ENCODE peak calls at places on chromosomes 5 and 9, in ten cellular contexts. One of them, this sample, is unnamed.

GRCh38 chr5:3075309-3075708 is 323.8 kb upstream of the IRX2 start:
- DNase-seq in transverse colon: no peak
- DNase-seq in GM12892: no peak
- DNase-seq in endothelial cell of umbilical vein: no peak
- DNase-seq in GM12891: no peak
- DNase-seq in sigmoid colon: no peak
- DNase-seq in prostate gland: no peak
- DNase-seq in HepG2: no peak
- DNase-seq in stomach: no peak
- DNase-seq in HCT116: no peak
- DNase-seq in this sample: no peak

GRCh38 chr5:64947031-64947430 is 178.3 kb downstream of the CWC27 start:
- DNase-seq in prostate gland: peak
- DNase-seq in HepG2: peak
- DNase-seq in stomach: no peak
- DNase-seq in GM12891: no peak
- DNase-seq in sigmoid colon: no peak
- DNase-seq in endothelial cell of umbilical vein: peak
- DNase-seq in transverse colon: no peak
- DNase-seq in GM12892: no peak
- DNase-seq in HCT116: no peak
- DNase-seq in this sample: no peak

GRCh38 chr5:164672931-164673694 is 1167.7 kb downstream of the MAT2B start:
- DNase-seq in stomach: no peak
- DNase-seq in GM12891: no peak
- DNase-seq in sigmoid colon: no peak
- DNase-seq in GM12892: no peak
- DNase-seq in endothelial cell of umbilical vein: no peak
- DNase-seq in transverse colon: no peak
- DNase-seq in HCT116: no peak
- DNase-seq in prostate gland: no peak
- DNase-seq in HepG2: no peak
- DNase-seq in this sample: no peak

GRCh38 chr9:89850633-89851325 is 246.0 kb downstream of the GADD45G start:
- DNase-seq in HepG2: no peak
- DNase-seq in prostate gland: peak
- DNase-seq in transverse colon: peak
- DNase-seq in HCT116: no peak
- DNase-seq in stomach: peak
- DNase-seq in GM12891: no peak
- DNase-seq in sigmoid colon: peak
- DNase-seq in GM12892: no peak
- DNase-seq in endothelial cell of umbilical vein: no peak
- DNase-seq in this sample: peak

GRCh38 chr5:4542145-4542778 is 597.9 kb upstream of the ADAMTS16 start:
- DNase-seq in stomach: no peak
- DNase-seq in HepG2: no peak
- DNase-seq in GM12892: no peak
- DNase-seq in GM12891: no peak
- DNase-seq in HCT116: no peak
- DNase-seq in transverse colon: no peak
- DNase-seq in sigmoid colon: no peak
- DNase-seq in endothelial cell of umbilical vein: no peak
- DNase-seq in prostate gland: peak
- DNase-seq in this sample: no peak

GRCh38 chr5:175377816-175378215 is 66.2 kb downstream of the DRD1 start:
- DNase-seq in endothelial cell of umbilical vein: no peak
- DNase-seq in HepG2: no peak
- DNase-seq in sigmoid colon: no peak
- DNase-seq in GM12891: no peak
- DNase-seq in stomach: no peak
- DNase-seq in HCT116: no peak
- DNase-seq in prostate gland: no peak
- DNase-seq in transverse colon: no peak
- DNase-seq in GM12892: no peak
- DNase-seq in this sample: no peak

GRCh38 chr5:95533106-95533505 is 21.7 kb downstream of the SKIC3 start:
- DNase-seq in stomach: no peak
- DNase-seq in transverse colon: no peak
- DNase-seq in prostate gland: no peak
- DNase-seq in GM12892: no peak
- DNase-seq in HepG2: no peak
- DNase-seq in endothelial cell of umbilical vein: no peak
- DNase-seq in HCT116: no peak
- DNase-seq in GM12891: no peak
- DNase-seq in sigmoid colon: no peak
- DNase-seq in this sample: no peak

GRCh38 chr5:154421868-154422267 is 23.9 kb upstream of the SAP30L start:
- DNase-seq in HCT116: peak
- DNase-seq in stomach: no peak
- DNase-seq in transverse colon: no peak
- DNase-seq in prostate gland: no peak
- DNase-seq in sigmoid colon: no peak
- DNase-seq in endothelial cell of umbilical vein: peak
- DNase-seq in GM12891: no peak
- DNase-seq in HepG2: peak
- DNase-seq in GM12892: no peak
- DNase-seq in this sample: no peak

GRCh38 chr5:122183098-122183794 is 53.9 kb downstream of the ZNF474 start:
- DNase-seq in GM12891: no peak
- DNase-seq in transverse colon: peak
- DNase-seq in stomach: peak
- DNase-seq in HepG2: no peak
- DNase-seq in prostate gland: peak
- DNase-seq in endothelial cell of umbilical vein: peak
- DNase-seq in sigmoid colon: peak
- DNase-seq in GM12892: no peak
- DNase-seq in HCT116: no peak
- DNase-seq in this sample: no peak

GRCh38 chr9:112705773-112706427 is 12.0 kb downstream of the INIP start:
- DNase-seq in prostate gland: peak
- DNase-seq in GM12892: no peak
- DNase-seq in stomach: peak
- DNase-seq in GM12891: no peak
- DNase-seq in HepG2: peak
- DNase-seq in HCT116: no peak
- DNase-seq in sigmoid colon: no peak
- DNase-seq in transverse colon: no peak
- DNase-seq in endothelial cell of umbilical vein: peak
- DNase-seq in this sample: no peak

DNA sequence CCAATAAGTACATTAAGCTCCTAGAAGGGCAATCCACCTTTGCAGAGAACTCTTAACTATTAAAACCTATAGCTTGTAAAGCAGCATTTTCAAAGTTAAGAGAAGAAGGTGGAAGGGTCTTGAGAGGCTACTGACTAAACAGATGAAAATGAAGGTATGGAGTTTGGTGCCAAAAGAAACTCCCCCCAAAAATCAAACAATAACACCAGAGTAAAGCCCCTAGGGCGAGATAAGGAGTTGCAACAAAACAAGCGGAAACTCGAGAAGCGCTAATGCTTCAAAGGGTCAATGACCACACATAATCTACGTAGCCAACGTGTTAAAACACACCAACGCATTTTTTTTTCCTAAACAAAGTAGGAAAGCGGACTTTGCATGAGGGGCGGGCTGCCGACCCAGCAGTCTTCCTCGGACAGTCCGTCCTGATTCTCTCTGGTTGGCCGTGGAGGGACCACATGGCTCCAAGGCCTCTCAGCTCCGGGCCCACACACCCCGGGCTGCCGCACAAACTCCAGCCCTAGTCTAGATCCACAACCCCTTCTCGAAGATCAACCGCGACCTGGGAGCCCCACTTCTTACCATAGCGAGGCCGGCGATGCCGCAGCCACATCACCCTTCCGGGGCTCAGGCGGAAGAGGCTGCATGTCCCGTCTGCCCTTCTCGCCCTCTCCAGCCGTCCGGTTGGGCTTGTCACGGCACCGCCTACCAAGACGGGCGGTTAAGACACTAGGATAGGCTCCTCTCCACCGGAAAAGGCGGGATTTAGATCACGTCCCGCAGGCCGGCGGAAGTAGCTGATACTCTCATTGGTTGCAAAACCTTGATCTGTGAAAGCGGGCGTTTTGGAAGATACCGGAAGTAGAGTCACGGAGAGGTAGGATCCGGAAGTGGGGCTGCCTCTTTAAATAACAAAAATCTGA is at the start of the genes TMEM167A and XRCC4:
- DNase-seq in GM12891: peak
- DNase-seq in transverse colon: peak
- DNase-seq in prostate gland: peak
- DNase-seq in HepG2: peak
- DNase-seq in HCT116: peak
- DNase-seq in stomach: peak
- DNase-seq in endothelial cell of umbilical vein: peak
- DNase-seq in GM12892: peak
- DNase-seq in sigmoid colon: peak
- DNase-seq in this sample: peak
- TF ChIP-seq POLR2AphosphoS5 in GM12891: peak
- TF ChIP-seq POLR2AphosphoS5 in transverse colon: peak
- TF ChIP-seq POLR2AphosphoS5 in prostate gland: peak
- TF ChIP-seq POLR2AphosphoS5 in HepG2: peak
- TF ChIP-seq POLR2AphosphoS5 in HCT116: peak
- TF ChIP-seq POLR2AphosphoS5 in stomach: peak
- TF ChIP-seq POLR2AphosphoS5 in endothelial cell of umbilical vein: peak
- TF ChIP-seq POLR2AphosphoS5 in GM12892: peak
- TF ChIP-seq POLR2AphosphoS5 in sigmoid colon: peak
- TF ChIP-seq POLR2AphosphoS5 in this sample: peak

DNA sequence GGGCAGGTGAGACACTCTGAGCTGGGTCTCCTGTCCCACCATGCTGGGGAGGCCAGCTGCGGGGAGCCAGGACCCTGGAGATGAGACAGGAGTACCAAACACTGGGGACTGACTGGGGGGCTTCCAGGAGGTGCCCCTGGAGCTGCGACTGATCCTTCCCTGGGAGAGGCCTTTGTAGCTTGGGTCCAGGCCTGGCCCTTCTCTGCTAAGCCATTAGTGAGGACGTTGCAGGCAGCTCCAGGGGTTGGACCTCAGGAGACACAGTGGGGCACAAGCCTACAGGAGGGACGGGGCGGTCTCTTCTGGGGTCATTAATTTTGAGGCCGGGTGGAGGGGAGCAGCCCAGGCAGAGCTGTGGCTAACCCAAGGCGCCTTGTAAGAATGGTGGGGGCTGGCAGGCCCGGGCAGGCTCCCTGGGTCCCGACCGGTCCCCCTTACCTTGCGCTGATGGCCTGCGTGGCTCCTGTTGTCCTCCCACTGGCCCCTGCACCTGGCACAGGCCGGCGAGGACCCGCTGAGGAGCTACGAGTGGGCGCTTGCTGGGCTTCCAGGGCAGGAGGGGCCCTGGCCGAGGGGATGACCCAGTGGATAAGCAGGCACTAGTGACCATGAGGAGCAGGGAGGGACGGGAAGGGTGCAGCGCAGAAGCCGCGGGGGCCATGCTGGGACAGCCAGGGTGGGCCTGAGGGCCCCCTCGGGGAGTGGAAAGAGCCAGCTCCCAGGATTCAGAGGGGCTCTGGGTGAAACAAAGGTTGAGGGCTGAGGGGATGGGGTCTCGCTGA is 5.1 kb downstream of the MRPS2 start:
- DNase-seq in HCT116: no peak
- DNase-seq in stomach: no peak
- DNase-seq in HepG2: no peak
- DNase-seq in sigmoid colon: peak
- DNase-seq in transverse colon: no peak
- DNase-seq in endothelial cell of umbilical vein: no peak
- DNase-seq in GM12892: no peak
- DNase-seq in prostate gland: no peak
- DNase-seq in GM12891: no peak
- DNase-seq in this sample: peak
- TF ChIP-seq POLR2A in HCT116: no peak
- TF ChIP-seq POLR2A in stomach: no peak
- TF ChIP-seq POLR2A in HepG2: no peak
- TF ChIP-seq POLR2A in sigmoid colon: no peak
- TF ChIP-seq POLR2A in transverse colon: no peak
- TF ChIP-seq POLR2A in endothelial cell of umbilical vein: no peak
- TF ChIP-seq POLR2A in GM12892: no peak
- TF ChIP-seq POLR2A in prostate gland: no peak
- TF ChIP-seq POLR2A in GM12891: peak
- TF ChIP-seq POLR2A in this sample: no peak

DNA sequence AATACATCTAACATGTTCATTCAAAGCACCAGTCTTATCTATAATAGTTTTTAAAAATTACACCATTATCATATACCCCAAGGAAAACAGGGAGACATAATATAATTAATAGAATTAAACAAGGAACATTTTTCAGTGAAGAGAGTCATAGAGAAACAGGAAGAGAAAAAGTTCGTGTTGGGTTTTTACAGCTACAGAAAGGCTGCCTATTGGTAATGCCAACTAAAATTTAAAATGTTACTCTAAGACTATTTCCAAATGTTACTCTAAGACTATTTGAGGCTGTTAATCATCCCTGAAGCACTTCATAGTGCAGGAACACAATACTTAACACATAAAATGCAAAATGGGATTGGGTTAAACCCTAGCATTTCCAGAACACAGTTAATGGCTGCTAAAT is 54.6 kb downstream of the OXCT1 start:
- DNase-seq in HCT116: no peak
- DNase-seq in stomach: no peak
- DNase-seq in endothelial cell of umbilical vein: no peak
- DNase-seq in prostate gland: no peak
- DNase-seq in HepG2: no peak
- DNase-seq in GM12892: no peak
- DNase-seq in transverse colon: no peak
- DNase-seq in GM12891: no peak
- DNase-seq in sigmoid colon: no peak
- DNase-seq in this sample: no peak
- TF ChIP-seq POLR2AphosphoS5 in HCT116: no peak
- TF ChIP-seq POLR2AphosphoS5 in stomach: no peak
- TF ChIP-seq POLR2AphosphoS5 in endothelial cell of umbilical vein: no peak
- TF ChIP-seq POLR2AphosphoS5 in prostate gland: no peak
- TF ChIP-seq POLR2AphosphoS5 in HepG2: no peak
- TF ChIP-seq POLR2AphosphoS5 in GM12892: no peak
- TF ChIP-seq POLR2AphosphoS5 in transverse colon: no peak
- TF ChIP-seq POLR2AphosphoS5 in GM12891: no peak
- TF ChIP-seq POLR2AphosphoS5 in sigmoid colon: no peak
- TF ChIP-seq POLR2AphosphoS5 in this sample: no peak

DNA sequence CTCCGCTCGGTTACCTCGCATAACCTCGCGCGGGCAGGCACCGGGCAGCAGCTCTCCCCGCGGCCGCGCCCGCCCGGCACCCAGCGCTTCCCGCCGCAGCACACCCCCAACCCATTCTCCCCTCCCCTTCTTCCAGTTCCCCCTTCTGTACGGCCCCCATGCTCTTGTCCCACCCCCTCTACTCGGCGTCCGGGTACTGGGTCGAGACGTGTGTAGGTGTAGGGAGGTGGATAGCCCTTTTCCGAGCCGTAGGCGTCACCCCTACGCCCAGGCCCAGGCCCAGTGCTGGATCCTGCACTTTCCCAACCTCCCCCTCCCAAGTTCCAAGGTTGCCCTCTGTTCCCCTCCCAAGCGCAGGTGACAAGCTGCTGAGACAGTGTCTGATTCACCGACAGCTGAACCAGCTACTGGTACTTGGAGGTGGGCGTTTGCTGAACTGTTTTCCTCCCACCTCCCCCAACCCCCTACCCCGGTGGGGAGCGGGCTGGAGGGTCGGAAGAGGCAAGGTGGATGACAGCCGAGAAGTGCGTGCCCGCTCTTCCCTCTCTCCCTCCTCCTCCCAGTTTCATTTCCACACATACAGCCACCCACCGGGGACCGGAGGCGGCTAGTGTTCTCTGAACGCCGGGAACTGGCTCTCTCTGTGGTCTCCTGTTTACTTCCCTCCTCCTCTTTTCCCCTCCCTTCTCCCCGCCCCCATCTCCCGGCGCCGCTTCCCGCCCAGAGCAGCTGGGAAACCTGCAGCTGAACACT is 6.0 kb upstream of the KLF9 start:
- DNase-seq in HepG2: peak
- DNase-seq in stomach: peak
- DNase-seq in GM12891: no peak
- DNase-seq in HCT116: peak
- DNase-seq in sigmoid colon: peak
- DNase-seq in GM12892: peak
- DNase-seq in prostate gland: peak
- DNase-seq in transverse colon: peak
- DNase-seq in endothelial cell of umbilical vein: peak
- DNase-seq in this sample: peak
- TF ChIP-seq POLR2A in HepG2: no peak
- TF ChIP-seq POLR2A in stomach: peak
- TF ChIP-seq POLR2A in GM12891: no peak
- TF ChIP-seq POLR2A in HCT116: no peak
- TF ChIP-seq POLR2A in sigmoid colon: peak
- TF ChIP-seq POLR2A in GM12892: no peak
- TF ChIP-seq POLR2A in prostate gland: peak
- TF ChIP-seq POLR2A in transverse colon: peak
- TF ChIP-seq POLR2A in endothelial cell of umbilical vein: peak
- TF ChIP-seq POLR2A in this sample: peak

This sample was measured in spleen.